ENCODE peak calls at places on chromosomes 6 and 20, in ten cellular contexts. One of them, this sample, is unnamed.

GRCh38 chr6:118280210-118280609 is 267.9 kb upstream of the PLN start:
- DNase-seq in esophagus squamous epithelium: no peak
- DNase-seq in IMR-90: peak; percentile 21
- DNase-seq in uterus: no peak
- DNase-seq in upper lobe of left lung: no peak
- DNase-seq in transverse colon: no peak
- DNase-seq in body of pancreas: no peak
- DNase-seq in stomach: no peak
- DNase-seq in esophagus muscularis mucosa: no peak
- DNase-seq in Peyer's patch: no peak
- DNase-seq in this sample: no peak

GRCh38 chr6:14228571-14228970 is 111.0 kb downstream of the CD83 start:
- DNase-seq in esophagus squamous epithelium: no peak
- DNase-seq in IMR-90: peak; percentile 62
- DNase-seq in uterus: no peak
- DNase-seq in upper lobe of left lung: no peak
- DNase-seq in transverse colon: no peak
- DNase-seq in body of pancreas: peak; percentile 25
- DNase-seq in stomach: no peak
- DNase-seq in esophagus muscularis mucosa: no peak
- DNase-seq in Peyer's patch: peak; percentile 32
- DNase-seq in this sample: no peak

GRCh38 chr20:4601630-4602296 is 119.9 kb upstream of the PRND start:
- DNase-seq in esophagus squamous epithelium: no peak
- DNase-seq in IMR-90: no peak
- DNase-seq in uterus: peak; percentile 52
- DNase-seq in upper lobe of left lung: no peak
- DNase-seq in transverse colon: peak; percentile 28
- DNase-seq in body of pancreas: peak; percentile 13
- DNase-seq in stomach: no peak
- DNase-seq in esophagus muscularis mucosa: peak; percentile 89
- DNase-seq in Peyer's patch: no peak
- DNase-seq in this sample: no peak

GRCh38 chr6:142313284-142313683 is 11.5 kb downstream of the ADGRG6 start:
- DNase-seq in esophagus squamous epithelium: no peak
- DNase-seq in IMR-90: peak; percentile 85
- DNase-seq in uterus: no peak
- DNase-seq in upper lobe of left lung: no peak
- DNase-seq in transverse colon: no peak
- DNase-seq in body of pancreas: no peak
- DNase-seq in stomach: no peak
- DNase-seq in esophagus muscularis mucosa: no peak
- DNase-seq in Peyer's patch: no peak
- DNase-seq in this sample: no peak

GRCh38 chr20:23446505-23446904 is 6.2 kb downstream of the CST11 start:
- DNase-seq in esophagus squamous epithelium: no peak
- DNase-seq in IMR-90: peak; percentile 21
- DNase-seq in uterus: peak; percentile 37
- DNase-seq in upper lobe of left lung: peak; percentile 50
- DNase-seq in transverse colon: peak; percentile 66
- DNase-seq in body of pancreas: peak; percentile 55
- DNase-seq in stomach: peak; percentile 69
- DNase-seq in esophagus muscularis mucosa: no peak
- DNase-seq in Peyer's patch: peak; percentile 19
- DNase-seq in this sample: peak; percentile 52

GRCh38 chr6:135423649-135424128 is 73.9 kb downstream of the AHI1 start:
- DNase-seq in esophagus squamous epithelium: no peak
- DNase-seq in IMR-90: peak; percentile 59
- DNase-seq in uterus: no peak
- DNase-seq in upper lobe of left lung: no peak
- DNase-seq in transverse colon: no peak
- DNase-seq in body of pancreas: peak; percentile 37
- DNase-seq in stomach: no peak
- DNase-seq in esophagus muscularis mucosa: no peak
- DNase-seq in Peyer's patch: no peak
- DNase-seq in this sample: no peak

GRCh38 chr6:15160812-15161211 is 85.1 kb upstream of the JARID2 start:
- DNase-seq in esophagus squamous epithelium: no peak
- DNase-seq in IMR-90: no peak
- DNase-seq in uterus: no peak
- DNase-seq in upper lobe of left lung: no peak
- DNase-seq in transverse colon: no peak
- DNase-seq in body of pancreas: no peak
- DNase-seq in stomach: no peak
- DNase-seq in esophagus muscularis mucosa: no peak
- DNase-seq in Peyer's patch: no peak
- DNase-seq in this sample: no peak

GRCh38 chr20:38674178-38675133 is 49.8 kb upstream of the SLC32A1 start:
- DNase-seq in esophagus squamous epithelium: no peak
- DNase-seq in IMR-90: peak; percentile 47
- DNase-seq in uterus: no peak
- DNase-seq in upper lobe of left lung: no peak
- DNase-seq in transverse colon: peak; percentile 11
- DNase-seq in body of pancreas: peak; percentile 30
- DNase-seq in stomach: no peak
- DNase-seq in esophagus muscularis mucosa: no peak
- DNase-seq in Peyer's patch: peak; percentile 47
- DNase-seq in this sample: no peak

GRCh38 chr20:23412026-23412425 is 9.3 kb downstream of the NAPB start:
- DNase-seq in esophagus squamous epithelium: no peak
- DNase-seq in IMR-90: peak; percentile 7
- DNase-seq in uterus: no peak
- DNase-seq in upper lobe of left lung: no peak
- DNase-seq in transverse colon: no peak
- DNase-seq in body of pancreas: no peak
- DNase-seq in stomach: no peak
- DNase-seq in esophagus muscularis mucosa: peak; percentile 47
- DNase-seq in Peyer's patch: no peak
- DNase-seq in this sample: no peak

GRCh38 chr6:33201147-33201545 is 479 bp downstream of the SLC39A7 start:
- DNase-seq in esophagus squamous epithelium: no peak
- DNase-seq in IMR-90: no peak
- DNase-seq in uterus: no peak
- DNase-seq in upper lobe of left lung: no peak
- DNase-seq in transverse colon: no peak
- DNase-seq in body of pancreas: no peak
- DNase-seq in stomach: no peak
- DNase-seq in esophagus muscularis mucosa: no peak
- DNase-seq in Peyer's patch: no peak
- DNase-seq in this sample: no peak

GRCh38 chr6:14059791-14060436 is 57.7 kb upstream of the CD83 start:
- DNase-seq in esophagus squamous epithelium: no peak
- DNase-seq in IMR-90: no peak
- DNase-seq in uterus: no peak
- DNase-seq in upper lobe of left lung: no peak
- DNase-seq in transverse colon: no peak
- DNase-seq in body of pancreas: peak; percentile 66
- DNase-seq in stomach: peak; percentile 29
- DNase-seq in esophagus muscularis mucosa: no peak
- DNase-seq in Peyer's patch: no peak
- DNase-seq in this sample: peak; percentile 91

GRCh38 chr20:63653041-63653973 is at the start of gene STMN3:
- DNase-seq in esophagus squamous epithelium: no peak
- DNase-seq in IMR-90: peak; percentile 88
- DNase-seq in uterus: peak; percentile 87
- DNase-seq in upper lobe of left lung: peak; percentile 82
- DNase-seq in transverse colon: peak; percentile 83
- DNase-seq in body of pancreas: peak; percentile 91
- DNase-seq in stomach: peak; percentile 84
- DNase-seq in esophagus muscularis mucosa: peak; percentile 95
- DNase-seq in Peyer's patch: peak; percentile 74
- DNase-seq in this sample: peak; percentile 73

GRCh38 chr20:10381477-10381876 is 52.5 kb downstream of the MKKS start:
- DNase-seq in esophagus squamous epithelium: no peak
- DNase-seq in IMR-90: no peak
- DNase-seq in uterus: no peak
- DNase-seq in upper lobe of left lung: no peak
- DNase-seq in transverse colon: no peak
- DNase-seq in body of pancreas: no peak
- DNase-seq in stomach: no peak
- DNase-seq in esophagus muscularis mucosa: no peak
- DNase-seq in Peyer's patch: no peak
- DNase-seq in this sample: no peak

GRCh38 chr6:33927112-33927511 is 123.3 kb upstream of the MLN start:
- DNase-seq in esophagus squamous epithelium: no peak
- DNase-seq in IMR-90: no peak
- DNase-seq in uterus: no peak
- DNase-seq in upper lobe of left lung: no peak
- DNase-seq in transverse colon: no peak
- DNase-seq in body of pancreas: no peak
- DNase-seq in stomach: no peak
- DNase-seq in esophagus muscularis mucosa: no peak
- DNase-seq in Peyer's patch: no peak
- DNase-seq in this sample: no peak

GRCh38 chr6:169692516-169692915 is 9.3 kb downstream of the WDR27 start:
- DNase-seq in esophagus squamous epithelium: no peak
- DNase-seq in IMR-90: no peak
- DNase-seq in uterus: no peak
- DNase-seq in upper lobe of left lung: no peak
- DNase-seq in transverse colon: no peak
- DNase-seq in body of pancreas: no peak
- DNase-seq in stomach: no peak
- DNase-seq in esophagus muscularis mucosa: no peak
- DNase-seq in Peyer's patch: no peak
- DNase-seq in this sample: no peak

GRCh38 chr20:1377984-1378742 is 14.7 kb downstream of the FKBP1A start:
- DNase-seq in esophagus squamous epithelium: no peak
- DNase-seq in IMR-90: peak; percentile 67
- DNase-seq in uterus: no peak
- DNase-seq in upper lobe of left lung: no peak
- DNase-seq in transverse colon: no peak
- DNase-seq in body of pancreas: no peak
- DNase-seq in stomach: no peak
- DNase-seq in esophagus muscularis mucosa: no peak
- DNase-seq in Peyer's patch: no peak
- DNase-seq in this sample: no peak

GRCh38 chr6:38021571-38021970 is 202.0 kb downstream of the ZFAND3 start:
- DNase-seq in esophagus squamous epithelium: no peak
- DNase-seq in IMR-90: no peak
- DNase-seq in uterus: no peak
- DNase-seq in upper lobe of left lung: no peak
- DNase-seq in transverse colon: no peak
- DNase-seq in body of pancreas: no peak
- DNase-seq in stomach: no peak
- DNase-seq in esophagus muscularis mucosa: no peak
- DNase-seq in Peyer's patch: no peak
- DNase-seq in this sample: no peak
- H3K27me3 ChIP-seq in esophagus squamous epithelium: no peaks in the 10 kb centered on the region
- H3K27me3 ChIP-seq in IMR-90: no peaks in the 10 kb centered on the region
- H3K27me3 ChIP-seq in uterus: no peaks in the 10 kb centered on the region
- H3K27me3 ChIP-seq in upper lobe of left lung: no peaks in the 10 kb centered on the region
- H3K27me3 ChIP-seq in transverse colon: no peaks in the 10 kb centered on the region
- H3K27me3 ChIP-seq in body of pancreas: no peaks in the 10 kb centered on the region
- H3K27me3 ChIP-seq in stomach: no peaks in the 10 kb centered on the region
- H3K27me3 ChIP-seq in esophagus muscularis mucosa: no peaks in the 10 kb centered on the region
- H3K27me3 ChIP-seq in Peyer's patch: no peaks in the 10 kb centered on the region
- H3K27me3 ChIP-seq in this sample: no peaks in the 10 kb centered on the region

GRCh38 chr20:45470262-45470931 is 844 bp downstream of the WFDC2 start:
- DNase-seq in esophagus squamous epithelium: no peak
- DNase-seq in IMR-90: no peak
- DNase-seq in uterus: peak; percentile 25
- DNase-seq in upper lobe of left lung: peak; percentile 82
- DNase-seq in transverse colon: peak; percentile 68
- DNase-seq in body of pancreas: peak; percentile 59
- DNase-seq in stomach: peak; percentile 67
- DNase-seq in esophagus muscularis mucosa: no peak
- DNase-seq in Peyer's patch: no peak
- DNase-seq in this sample: no peak
- TF ChIP-seq POLR2A in esophagus squamous epithelium: no peak
- TF ChIP-seq POLR2A in IMR-90: no peak
- TF ChIP-seq POLR2A in uterus: no peak
- TF ChIP-seq POLR2A in upper lobe of left lung: peak; percentile 37
- TF ChIP-seq POLR2A in transverse colon: peak; percentile 67
- TF ChIP-seq POLR2A in body of pancreas: peak; percentile 50
- TF ChIP-seq POLR2A in stomach: no peak
- TF ChIP-seq POLR2A in esophagus muscularis mucosa: no peak
- TF ChIP-seq POLR2A in Peyer's patch: no peak
- TF ChIP-seq POLR2A in this sample: no peak

DNA sequence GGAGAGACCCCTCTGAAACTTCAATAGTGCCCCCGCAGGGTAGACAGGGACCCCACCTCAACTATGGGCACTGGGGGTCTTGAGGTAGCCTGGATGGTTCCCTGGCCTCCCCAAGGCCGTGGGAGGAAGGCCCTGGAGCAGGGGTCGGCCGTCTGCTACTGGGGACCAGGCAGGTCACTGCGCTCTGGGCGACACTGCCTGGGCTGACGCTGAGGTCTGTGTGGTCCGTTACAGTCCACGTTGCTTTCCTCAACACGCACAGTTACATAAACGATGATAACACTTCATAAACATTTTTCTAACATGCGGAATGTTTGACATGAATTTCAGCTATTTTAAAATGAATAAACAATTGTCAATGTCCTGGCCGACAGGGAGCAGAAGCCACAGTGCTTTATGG is 10.1 kb upstream of the RBBP8NL start:
- DNase-seq in esophagus squamous epithelium: no peak
- DNase-seq in IMR-90: peak; percentile 45
- DNase-seq in uterus: no peak
- DNase-seq in upper lobe of left lung: no peak
- DNase-seq in transverse colon: no peak
- DNase-seq in body of pancreas: no peak
- DNase-seq in stomach: no peak
- DNase-seq in esophagus muscularis mucosa: no peak
- DNase-seq in Peyer's patch: no peak
- DNase-seq in this sample: no peak
- H3K27me3 ChIP-seq in esophagus squamous epithelium: no peaks in the 10 kb centered on the region
- H3K27me3 ChIP-seq in IMR-90: peaks cover 79% of the 10 kb centered on the region
- H3K27me3 ChIP-seq in uterus: no peaks in the 10 kb centered on the region
- H3K27me3 ChIP-seq in upper lobe of left lung: no peaks in the 10 kb centered on the region
- H3K27me3 ChIP-seq in transverse colon: peaks cover 23% of the 10 kb centered on the region
- H3K27me3 ChIP-seq in body of pancreas: no peaks in the 10 kb centered on the region
- H3K27me3 ChIP-seq in stomach: peaks cover 37% of the 10 kb centered on the region
- H3K27me3 ChIP-seq in esophagus muscularis mucosa: no peaks in the 10 kb centered on the region
- H3K27me3 ChIP-seq in Peyer's patch: no peaks in the 10 kb centered on the region
- H3K27me3 ChIP-seq in this sample: no peaks in the 10 kb centered on the region

GRCh38 chr6:157728183-157728881 is 94.7 kb upstream of the SNX9 start:
- DNase-seq in esophagus squamous epithelium: no peak
- DNase-seq in IMR-90: no peak
- DNase-seq in uterus: no peak
- DNase-seq in upper lobe of left lung: no peak
- DNase-seq in transverse colon: no peak
- DNase-seq in body of pancreas: peak; percentile 16
- DNase-seq in stomach: no peak
- DNase-seq in esophagus muscularis mucosa: no peak
- DNase-seq in Peyer's patch: no peak
- DNase-seq in this sample: no peak
- TF ChIP-seq POLR2A in esophagus squamous epithelium: no peak
- TF ChIP-seq POLR2A in IMR-90: no peak
- TF ChIP-seq POLR2A in uterus: no peak
- TF ChIP-seq POLR2A in upper lobe of left lung: no peak
- TF ChIP-seq POLR2A in transverse colon: no peak
- TF ChIP-seq POLR2A in body of pancreas: no peak
- TF ChIP-seq POLR2A in stomach: no peak
- TF ChIP-seq POLR2A in esophagus muscularis mucosa: no peak
- TF ChIP-seq POLR2A in Peyer's patch: no peak
- TF ChIP-seq POLR2A in this sample: no peak

This sample was measured in right lobe of liver.